ENCODE peak calls at places on chromosomes 11 and 22, in eight cellular contexts. One of them, this sample, is unnamed.

GRCh38 chr11:46066335-46066734 is 54.9 kb downstream of the PHF21A start:
- DNase-seq in lung: no peak
- DNase-seq in CD8-positive, alpha-beta memory T cell: no peak
- DNase-seq in endothelial cell of umbilical vein: no peak
- DNase-seq in effector memory CD4-positive, alpha-beta T cell: no peak
- DNase-seq in heart left ventricle: no peak
- DNase-seq in thoracic aorta: no peak
- DNase-seq in pancreas: no peak
- DNase-seq in this sample: no peak

GRCh38 chr11:3849297-3849874 is 6.1 kb upstream of the STIM1 start:
- DNase-seq in pancreas: no peak
- DNase-seq in thoracic aorta: no peak
- DNase-seq in lung: no peak
- DNase-seq in endothelial cell of umbilical vein: peak; percentile 51
- DNase-seq in CD8-positive, alpha-beta memory T cell: peak; percentile 63
- DNase-seq in heart left ventricle: no peak
- DNase-seq in effector memory CD4-positive, alpha-beta T cell: peak; percentile 40
- DNase-seq in this sample: no peak

GRCh38 chr11:75481602-75482309 is 44.0 kb downstream of the GDPD5 start:
- DNase-seq in endothelial cell of umbilical vein: no peak
- DNase-seq in effector memory CD4-positive, alpha-beta T cell: no peak
- DNase-seq in heart left ventricle: no peak
- DNase-seq in CD8-positive, alpha-beta memory T cell: no peak
- DNase-seq in lung: no peak
- DNase-seq in pancreas: no peak
- DNase-seq in thoracic aorta: no peak
- DNase-seq in this sample: no peak

GRCh38 chr11:32400196-32400595 is 35.1 kb downstream of the WT1 start:
- DNase-seq in lung: no peak
- DNase-seq in pancreas: no peak
- DNase-seq in effector memory CD4-positive, alpha-beta T cell: no peak
- DNase-seq in thoracic aorta: no peak
- DNase-seq in endothelial cell of umbilical vein: no peak
- DNase-seq in CD8-positive, alpha-beta memory T cell: no peak
- DNase-seq in heart left ventricle: no peak
- DNase-seq in this sample: no peak

GRCh38 chr11:19740586-19740985 is 27.9 kb downstream of the NAV2 start:
- DNase-seq in pancreas: no peak
- DNase-seq in CD8-positive, alpha-beta memory T cell: no peak
- DNase-seq in heart left ventricle: no peak
- DNase-seq in effector memory CD4-positive, alpha-beta T cell: no peak
- DNase-seq in endothelial cell of umbilical vein: peak; percentile 14
- DNase-seq in thoracic aorta: no peak
- DNase-seq in lung: no peak
- DNase-seq in this sample: no peak

GRCh38 chr11:14435717-14436116 is 63.9 kb downstream of the COPB1 start:
- DNase-seq in endothelial cell of umbilical vein: no peak
- DNase-seq in lung: no peak
- DNase-seq in heart left ventricle: no peak
- DNase-seq in CD8-positive, alpha-beta memory T cell: no peak
- DNase-seq in thoracic aorta: no peak
- DNase-seq in effector memory CD4-positive, alpha-beta T cell: no peak
- DNase-seq in pancreas: no peak
- DNase-seq in this sample: no peak

GRCh38 chr11:123580557-123581275 is 73.7 kb downstream of the SCN3B start:
- DNase-seq in heart left ventricle: peak; percentile 54
- DNase-seq in lung: peak; percentile 63
- DNase-seq in CD8-positive, alpha-beta memory T cell: peak; percentile 51
- DNase-seq in pancreas: peak; percentile 64
- DNase-seq in endothelial cell of umbilical vein: peak; percentile 49
- DNase-seq in effector memory CD4-positive, alpha-beta T cell: peak; percentile 43
- DNase-seq in thoracic aorta: no peak
- DNase-seq in this sample: peak; percentile 79

GRCh38 chr11:114399903-114400221 is 449 bp downstream of the C11orf71 start:
- DNase-seq in thoracic aorta: peak; percentile 11
- DNase-seq in lung: no peak
- DNase-seq in effector memory CD4-positive, alpha-beta T cell: no peak
- DNase-seq in CD8-positive, alpha-beta memory T cell: no peak
- DNase-seq in heart left ventricle: no peak
- DNase-seq in endothelial cell of umbilical vein: no peak
- DNase-seq in pancreas: peak; percentile 54
- DNase-seq in this sample: peak; percentile 46

GRCh38 chr22:48475661-48476345 is 1351.9 kb downstream of the BRD1 start:
- DNase-seq in CD8-positive, alpha-beta memory T cell: no peak
- DNase-seq in heart left ventricle: no peak
- DNase-seq in lung: no peak
- DNase-seq in pancreas: no peak
- DNase-seq in endothelial cell of umbilical vein: no peak
- DNase-seq in effector memory CD4-positive, alpha-beta T cell: no peak
- DNase-seq in thoracic aorta: no peak
- DNase-seq in this sample: no peak

GRCh38 chr11:12066799-12067508 is 43.4 kb upstream of the MICAL2 start:
- DNase-seq in heart left ventricle: no peak
- DNase-seq in endothelial cell of umbilical vein: no peak
- DNase-seq in pancreas: no peak
- DNase-seq in lung: peak; percentile 66
- DNase-seq in effector memory CD4-positive, alpha-beta T cell: no peak
- DNase-seq in CD8-positive, alpha-beta memory T cell: no peak
- DNase-seq in thoracic aorta: no peak
- DNase-seq in this sample: no peak

GRCh38 chr11:71120346-71120963 is 131.9 kb downstream of the SHANK2 start:
- DNase-seq in heart left ventricle: no peak
- DNase-seq in pancreas: peak; percentile 56
- DNase-seq in CD8-positive, alpha-beta memory T cell: no peak
- DNase-seq in effector memory CD4-positive, alpha-beta T cell: no peak
- DNase-seq in lung: no peak
- DNase-seq in thoracic aorta: no peak
- DNase-seq in endothelial cell of umbilical vein: no peak
- DNase-seq in this sample: no peak

GRCh38 chr11:71466358-71466757 is 13.4 kb downstream of the NADSYN1 start:
- DNase-seq in thoracic aorta: no peak
- DNase-seq in endothelial cell of umbilical vein: no peak
- DNase-seq in CD8-positive, alpha-beta memory T cell: no peak
- DNase-seq in effector memory CD4-positive, alpha-beta T cell: no peak
- DNase-seq in heart left ventricle: no peak
- DNase-seq in lung: no peak
- DNase-seq in pancreas: no peak
- DNase-seq in this sample: no peak

GRCh38 chr22:23230348-23231068 is 50.2 kb downstream of the BCR start:
- DNase-seq in effector memory CD4-positive, alpha-beta T cell: no peak
- DNase-seq in CD8-positive, alpha-beta memory T cell: no peak
- DNase-seq in lung: no peak
- DNase-seq in endothelial cell of umbilical vein: no peak
- DNase-seq in heart left ventricle: no peak
- DNase-seq in thoracic aorta: no peak
- DNase-seq in pancreas: no peak
- DNase-seq in this sample: no peak

GRCh38 chr11:119594639-119595249 is 134.3 kb downstream of the NECTIN1 start:
- DNase-seq in heart left ventricle: no peak
- DNase-seq in effector memory CD4-positive, alpha-beta T cell: no peak
- DNase-seq in thoracic aorta: no peak
- DNase-seq in pancreas: no peak
- DNase-seq in CD8-positive, alpha-beta memory T cell: no peak
- DNase-seq in lung: no peak
- DNase-seq in endothelial cell of umbilical vein: peak; percentile 70
- DNase-seq in this sample: no peak

DNA sequence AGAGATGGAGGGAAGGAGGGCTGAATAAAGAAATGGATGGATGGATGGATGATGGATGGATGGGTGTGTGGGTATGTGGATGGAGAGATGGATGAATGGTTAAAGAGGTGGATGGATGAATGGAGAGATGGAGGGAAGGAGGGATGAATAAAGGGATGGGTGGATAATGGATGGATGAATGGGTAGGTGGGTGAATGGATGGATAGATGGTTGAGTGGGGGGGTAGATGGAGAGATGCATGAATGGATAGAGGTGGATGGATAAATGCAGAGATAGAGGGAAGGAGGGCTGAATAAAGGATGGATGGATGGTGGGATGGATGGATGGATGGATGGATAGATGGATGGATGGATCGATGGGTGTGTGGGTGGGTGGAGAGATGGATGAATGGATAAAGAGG is 71.6 kb downstream of the CDKN1C start:
- DNase-seq in endothelial cell of umbilical vein: no peak
- DNase-seq in CD8-positive, alpha-beta memory T cell: no peak
- DNase-seq in pancreas: no peak
- DNase-seq in heart left ventricle: no peak
- DNase-seq in effector memory CD4-positive, alpha-beta T cell: no peak
- DNase-seq in thoracic aorta: no peak
- DNase-seq in lung: no peak
- DNase-seq in this sample: no peak
- H3K27me3 ChIP-seq in endothelial cell of umbilical vein: peaks cover 3% of the 10 kb centered on the region
- H3K27me3 ChIP-seq in CD8-positive, alpha-beta memory T cell: no peaks in the 10 kb centered on the region
- H3K27me3 ChIP-seq in pancreas: no peaks in the 10 kb centered on the region
- H3K27me3 ChIP-seq in heart left ventricle: no peaks in the 10 kb centered on the region
- H3K27me3 ChIP-seq in effector memory CD4-positive, alpha-beta T cell: no peaks in the 10 kb centered on the region
- H3K27me3 ChIP-seq in thoracic aorta: no peaks in the 10 kb centered on the region
- H3K27me3 ChIP-seq in lung: no peaks in the 10 kb centered on the region
- H3K27me3 ChIP-seq in this sample: no peaks in the 10 kb centered on the region

DNA sequence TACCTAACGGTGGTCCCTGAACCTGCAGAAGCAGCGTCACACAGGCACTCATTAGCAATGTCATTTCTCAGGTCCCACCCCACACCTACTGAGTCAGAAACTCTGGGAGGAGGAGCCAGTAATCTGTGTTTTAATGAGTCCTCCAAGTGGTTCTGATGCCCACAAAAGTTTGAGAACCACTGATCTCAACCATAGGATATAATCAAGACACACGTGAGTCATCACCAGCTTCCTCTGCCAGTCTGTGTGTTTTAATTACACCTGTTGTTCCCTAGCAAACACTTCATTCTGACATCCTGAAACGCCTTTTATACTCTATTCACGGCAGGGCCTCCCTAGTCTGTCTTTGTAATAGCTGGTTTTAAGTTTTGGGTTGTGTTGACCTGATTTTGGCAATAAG is 5.8 kb downstream of the TECTA start:
- DNase-seq in endothelial cell of umbilical vein: no peak
- DNase-seq in lung: no peak
- DNase-seq in CD8-positive, alpha-beta memory T cell: no peak
- DNase-seq in effector memory CD4-positive, alpha-beta T cell: no peak
- DNase-seq in pancreas: no peak
- DNase-seq in heart left ventricle: no peak
- DNase-seq in thoracic aorta: no peak
- DNase-seq in this sample: no peak
- H3K4me3 ChIP-seq in endothelial cell of umbilical vein: no peak overlapping the region
- H3K4me3 ChIP-seq in lung: no peak overlapping the region
- H3K4me3 ChIP-seq in CD8-positive, alpha-beta memory T cell: no peak overlapping the region
- H3K4me3 ChIP-seq in effector memory CD4-positive, alpha-beta T cell: no peak overlapping the region
- H3K4me3 ChIP-seq in pancreas: no peak overlapping the region
- H3K4me3 ChIP-seq in heart left ventricle: no peak overlapping the region
- H3K4me3 ChIP-seq in thoracic aorta: no peak overlapping the region
- H3K4me3 ChIP-seq in this sample: no peak overlapping the region

DNA sequence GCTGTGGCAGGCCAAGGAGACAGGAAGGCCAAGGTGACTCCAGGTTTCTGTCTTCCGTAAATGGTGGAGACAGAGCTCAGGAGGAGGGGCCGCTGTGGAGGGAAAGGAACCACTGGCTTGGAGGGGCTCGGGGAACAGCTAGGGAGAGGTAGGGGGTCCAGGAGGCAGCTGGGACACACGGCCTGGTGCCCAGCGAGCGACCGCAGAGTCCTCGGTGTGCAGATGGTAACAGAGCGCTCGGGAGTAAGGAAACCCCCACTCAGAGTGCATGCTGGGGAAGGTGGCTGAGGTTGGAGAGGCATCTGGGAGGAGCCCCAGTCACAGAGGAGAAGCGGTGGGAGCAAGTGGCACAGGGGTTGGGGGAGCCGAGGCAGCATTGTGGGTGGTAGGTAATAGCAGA is 10.8 kb upstream of the NCF4 start:
- DNase-seq in effector memory CD4-positive, alpha-beta T cell: no peak
- DNase-seq in heart left ventricle: no peak
- DNase-seq in endothelial cell of umbilical vein: no peak
- DNase-seq in pancreas: no peak
- DNase-seq in lung: no peak
- DNase-seq in CD8-positive, alpha-beta memory T cell: no peak
- DNase-seq in thoracic aorta: no peak
- DNase-seq in this sample: no peak
- H3K27ac ChIP-seq in effector memory CD4-positive, alpha-beta T cell: no peak overlapping the region
- H3K27ac ChIP-seq in heart left ventricle: no peak overlapping the region
- H3K27ac ChIP-seq in endothelial cell of umbilical vein: no peak overlapping the region
- H3K27ac ChIP-seq in pancreas: no peak overlapping the region
- H3K27ac ChIP-seq in lung: no peak overlapping the region
- H3K27ac ChIP-seq in CD8-positive, alpha-beta memory T cell: no peak overlapping the region
- H3K27ac ChIP-seq in thoracic aorta: no peak overlapping the region
- H3K27ac ChIP-seq in this sample: no peak overlapping the region

GRCh38 chr22:30502153-30502552 is 3.3 kb downstream of the SEC14L4 start:
- DNase-seq in CD8-positive, alpha-beta memory T cell: no peak
- DNase-seq in lung: no peak
- DNase-seq in heart left ventricle: no peak
- DNase-seq in effector memory CD4-positive, alpha-beta T cell: no peak
- DNase-seq in pancreas: no peak
- DNase-seq in endothelial cell of umbilical vein: no peak
- DNase-seq in thoracic aorta: no peak
- DNase-seq in this sample: no peak

GRCh38 chr22:30500628-30501027 is 4.9 kb downstream of the SEC14L4 start:
- DNase-seq in endothelial cell of umbilical vein: no peak
- DNase-seq in thoracic aorta: no peak
- DNase-seq in lung: no peak
- DNase-seq in pancreas: no peak
- DNase-seq in effector memory CD4-positive, alpha-beta T cell: no peak
- DNase-seq in CD8-positive, alpha-beta memory T cell: no peak
- DNase-seq in heart left ventricle: no peak
- DNase-seq in this sample: no peak

GRCh38 chr22:30502911-30503310 is 2.6 kb downstream of the SEC14L4 start:
- DNase-seq in heart left ventricle: no peak
- DNase-seq in pancreas: no peak
- DNase-seq in endothelial cell of umbilical vein: no peak
- DNase-seq in effector memory CD4-positive, alpha-beta T cell: no peak
- DNase-seq in CD8-positive, alpha-beta memory T cell: no peak
- DNase-seq in lung: no peak
- DNase-seq in thoracic aorta: no peak
- DNase-seq in this sample: no peak

GRCh38 chr22:30506507-30506968 is 1.0 kb upstream of the SEC14L4 start:
- DNase-seq in endothelial cell of umbilical vein: no peak
- DNase-seq in heart left ventricle: no peak
- DNase-seq in effector memory CD4-positive, alpha-beta T cell: no peak
- DNase-seq in lung: peak; percentile 73
- DNase-seq in CD8-positive, alpha-beta memory T cell: no peak
- DNase-seq in pancreas: no peak
- DNase-seq in thoracic aorta: no peak
- DNase-seq in this sample: no peak

GRCh38 chr22:30503551-30503950 is 1.9 kb downstream of the SEC14L4 start:
- DNase-seq in pancreas: no peak
- DNase-seq in thoracic aorta: no peak
- DNase-seq in heart left ventricle: no peak
- DNase-seq in lung: no peak
- DNase-seq in endothelial cell of umbilical vein: no peak
- DNase-seq in CD8-positive, alpha-beta memory T cell: no peak
- DNase-seq in effector memory CD4-positive, alpha-beta T cell: no peak
- DNase-seq in this sample: no peak
- H3K27me3 ChIP-seq in pancreas: peaks cover 6% of the 10 kb centered on the region
- H3K27me3 ChIP-seq in thoracic aorta: no peaks in the 10 kb centered on the region
- H3K27me3 ChIP-seq in heart left ventricle: peaks cover 68% of the 10 kb centered on the region
- H3K27me3 ChIP-seq in lung: no peaks in the 10 kb centered on the region
- H3K27me3 ChIP-seq in endothelial cell of umbilical vein: peaks cover 13% of the 10 kb centered on the region
- H3K27me3 ChIP-seq in CD8-positive, alpha-beta memory T cell: no peaks in the 10 kb centered on the region
- H3K27me3 ChIP-seq in effector memory CD4-positive, alpha-beta T cell: peaks cover 11% of the 10 kb centered on the region
- H3K27me3 ChIP-seq in this sample: peaks cover 36% of the 10 kb centered on the region

GRCh38 chr11:63999349-64000025 is 13.2 kb downstream of the OTUB1 start:
- DNase-seq in lung: peak; percentile 42
- DNase-seq in endothelial cell of umbilical vein: no peak
- DNase-seq in pancreas: no peak
- DNase-seq in effector memory CD4-positive, alpha-beta T cell: peak; percentile 53
- DNase-seq in heart left ventricle: peak; percentile 58
- DNase-seq in CD8-positive, alpha-beta memory T cell: peak; percentile 41
- DNase-seq in thoracic aorta: peak; percentile 16
- DNase-seq in this sample: peak; percentile 83
- H3K4me3 ChIP-seq in lung: no peak overlapping the region
- H3K4me3 ChIP-seq in endothelial cell of umbilical vein: no peak overlapping the region
- H3K4me3 ChIP-seq in pancreas: peak overlapping the region; percentile 27
- H3K4me3 ChIP-seq in effector memory CD4-positive, alpha-beta T cell: peak overlapping the region; percentile 48
- H3K4me3 ChIP-seq in heart left ventricle: peak overlapping the region; percentile 25
- H3K4me3 ChIP-seq in CD8-positive, alpha-beta memory T cell: no peak overlapping the region
- H3K4me3 ChIP-seq in thoracic aorta: peak overlapping the region; percentile 70
- H3K4me3 ChIP-seq in this sample: peak overlapping the region; percentile 45

This sample was measured in breast epithelium.